ENCODE peak calls at places on chromosomes 16 and 17, in four cellular contexts. M is psoas muscle, F is upper lobe of right lung, Q is body of pancreas. U is an unnamed sample.

GRCh38 chr17:58387834-58388233 is 29.5 kb downstream of the RNF43 start:
- ATAC-seq in F (no peak), M (no peak), Q (no peak), U (no peak)

GRCh38 chr16:67088551-67088950 is 21.2 kb upstream of the PHAF1 start:
- ATAC-seq in F (no peak), M (no peak), Q (no peak), U (no peak)

GRCh38 chr17:71434716-71435115 is 686.1 kb upstream of the SOX9 start:
- ATAC-seq in F (no peak), M (no peak), Q (no peak), U (no peak)

GRCh38 chr16:14151256-14152030 is 80.3 kb downstream of the MRTFB start:
- ATAC-seq in M (no peak), F (no peak), Q (no peak), U (peak; percentile 31)

GRCh38 chr17:80761421-80761871 is 216.8 kb downstream of the RPTOR start:
- ATAC-seq in Q (no peak), M (no peak), F (no peak), U (no peak)

GRCh38 chr17:64056269-64057005 is 36.0 kb upstream of the ICAM2 start:
- ATAC-seq in M (no peak), F (peak; percentile 10), Q (peak; percentile 83), U (no peak)

GRCh38 chr17:44547625-44548297 is 9.5 kb upstream of the FZD2 start:
- ATAC-seq in Q (no peak), M (no peak), F (no peak), U (no peak)

GRCh38 chr17:75721463-75722011 is 278 bp downstream of the ITGB4 start:
- ATAC-seq in F (peak; percentile 5), M (peak; percentile 40), Q (peak; percentile 7), U (peak; percentile 17)

GRCh38 chr17:50928662-50929061 is 62.5 kb upstream of the TOB1 start:
- ATAC-seq in M (no peak), F (no peak), Q (no peak), U (no peak)

GRCh38 chr16:3950343-3951193 is 70.1 kb upstream of the CREBBP start:
- ATAC-seq in M (peak; percentile 65), F (peak; percentile 82), Q (peak; percentile 55), U (peak; percentile 83)

GRCh38 chr17:55527520-55528118 is 16.4 kb upstream of the SMIM36 start:
- ATAC-seq in M (peak; percentile 81), Q (no peak), F (peak; percentile 71), U (peak; percentile 41)

GRCh38 chr17:42405076-42405475 is 16.8 kb upstream of the STAT3 start:
- ATAC-seq in M (no peak), Q (no peak), F (no peak), U (no peak)
- H3K4me3 ChIP-seq in M (no peak overlapping the region), Q (no peak overlapping the region), F (no peak overlapping the region), U (no peak overlapping the region)

GRCh38 chr16:49793244-49793643 is 62.7 kb downstream of the ZNF423 start:
- ATAC-seq in Q (no peak), M (no peak), F (peak; percentile 9), U (no peak)

GRCh38 chr16:49788505-49788904 is 67.4 kb downstream of the ZNF423 start:
- ATAC-seq in F (no peak), M (no peak), Q (no peak), U (peak; percentile 67)

GRCh38 chr16:49788936-49789335 is 67.0 kb downstream of the ZNF423 start:
- ATAC-seq in M (no peak), F (no peak), Q (no peak), U (no peak)

GRCh38 chr16:49786926-49787557 is 68.9 kb downstream of the ZNF423 start:
- ATAC-seq in Q (no peak), M (no peak), F (no peak), U (no peak)

GRCh38 chr16:49789617-49790016 is 66.3 kb downstream of the ZNF423 start:
- ATAC-seq in M (no peak), Q (no peak), F (no peak), U (no peak)
- H3K27ac ChIP-seq in M (peak overlapping the region; percentile 27), Q (no peak overlapping the region), F (no peak overlapping the region), U (no peak overlapping the region)

DNA sequence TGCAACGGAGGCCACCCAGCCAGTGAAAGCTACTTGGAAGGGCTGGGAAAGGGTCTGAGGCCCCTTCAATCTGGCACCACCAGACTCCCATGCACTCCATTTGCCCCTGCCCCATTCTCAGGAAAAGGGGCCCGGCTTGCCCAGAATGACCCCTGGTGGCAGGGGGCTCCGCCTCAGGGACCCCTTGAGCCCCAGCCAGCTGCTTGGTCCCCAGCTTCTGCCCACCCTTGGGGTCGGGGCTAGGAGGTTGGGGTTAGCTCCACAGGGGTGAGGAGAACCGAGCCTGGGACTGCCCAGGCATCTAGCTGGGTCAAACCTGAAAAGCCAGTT is 1.3 kb downstream of the RHBDF1 start:
- ATAC-seq in M (no peak), F (no peak), Q (no peak), U (no peak)
- H3K4me3 ChIP-seq in M (peak overlapping the region; percentile 87), F (peak overlapping the region; percentile 75), Q (no peak overlapping the region), U (peak overlapping the region; percentile 88)

GRCh38 chr17:40351185-40352043 is 13.1 kb downstream of the GJD3 start:
- ATAC-seq in M (no peak), Q (no peak), F (no peak), U (no peak)
- H3K27ac ChIP-seq in M (peak overlapping the region; percentile 7), Q (no peak overlapping the region), F (peak overlapping the region; percentile 24), U (peak overlapping the region; percentile 95)

DNA sequence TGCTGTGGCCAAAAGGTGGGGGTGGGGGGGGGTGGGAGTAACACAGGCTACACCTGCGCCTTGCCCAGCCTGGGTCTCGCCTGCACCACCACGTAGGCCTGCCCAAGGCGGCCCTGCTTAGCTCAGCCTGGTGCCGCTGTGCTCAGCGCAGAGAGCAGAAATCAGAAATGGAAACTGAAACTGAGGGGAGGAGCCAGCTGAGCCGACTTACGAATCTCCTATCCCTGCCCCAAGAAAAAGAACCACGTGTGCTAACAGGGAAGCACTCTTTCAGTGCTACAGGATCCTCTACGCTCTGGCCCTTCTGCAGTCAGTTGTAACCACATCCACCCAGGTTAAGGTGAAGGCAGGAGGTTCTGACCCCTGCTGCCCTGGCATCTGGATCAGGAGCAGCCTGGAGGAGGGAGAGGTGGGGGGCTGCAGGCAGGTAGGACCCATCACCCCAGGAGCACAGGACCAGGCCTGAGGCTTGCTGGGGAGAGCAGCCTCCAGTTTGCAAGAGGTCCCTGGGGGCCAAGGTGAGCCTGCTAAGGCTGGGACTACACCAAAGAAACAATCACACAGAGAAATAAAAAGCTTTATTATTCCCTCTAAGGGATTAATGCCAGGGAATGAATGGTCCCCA is at the start of gene DHX58:
- ATAC-seq in Q (peak; percentile 88), M (peak; percentile 76), F (peak; percentile 89), U (peak; percentile 91)
- H3K4me3 ChIP-seq in Q (peak within 1 kb of the TSS; percentile 17), M (peak within 1 kb of the TSS; percentile 73), F (peak within 1 kb of the TSS; percentile 75), U (peak within 1 kb of the TSS; percentile 39)

DNA sequence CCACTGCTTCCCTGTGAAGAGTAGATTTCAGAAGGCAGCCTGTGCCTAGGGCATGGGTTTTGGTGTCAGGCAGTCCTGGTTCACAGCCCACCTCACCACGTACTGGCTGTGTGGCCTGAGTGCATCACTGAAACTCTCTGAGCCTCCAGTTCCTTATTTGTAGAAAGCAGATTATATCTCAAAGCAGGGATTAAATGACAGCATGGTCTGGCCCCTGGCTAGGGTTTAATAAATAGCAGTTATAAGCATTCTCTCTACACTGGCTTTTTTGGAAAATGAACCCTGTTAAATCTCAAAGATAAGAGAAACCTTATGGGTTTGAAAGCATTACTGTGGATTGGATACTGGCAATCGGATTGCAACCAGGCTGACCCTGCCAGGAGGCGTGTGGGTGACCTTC is 2.9 kb upstream of the MT1M start:
- ATAC-seq in M (no peak), F (no peak), Q (no peak), U (no peak)
- H3K27ac ChIP-seq in M (peak overlapping the region; percentile 97), F (no peak overlapping the region), Q (no peak overlapping the region), U (no peak overlapping the region)

GRCh38 chr17:36950027-36950426 is 1.3 kb downstream of the AATF start:
- ATAC-seq in M (no peak), Q (no peak), F (no peak), U (no peak)
- H3K4me3 ChIP-seq in M (peak overlapping the region; percentile 74), Q (no peak overlapping the region), F (peak overlapping the region; percentile 66), U (peak overlapping the region; percentile 80)

DNA sequence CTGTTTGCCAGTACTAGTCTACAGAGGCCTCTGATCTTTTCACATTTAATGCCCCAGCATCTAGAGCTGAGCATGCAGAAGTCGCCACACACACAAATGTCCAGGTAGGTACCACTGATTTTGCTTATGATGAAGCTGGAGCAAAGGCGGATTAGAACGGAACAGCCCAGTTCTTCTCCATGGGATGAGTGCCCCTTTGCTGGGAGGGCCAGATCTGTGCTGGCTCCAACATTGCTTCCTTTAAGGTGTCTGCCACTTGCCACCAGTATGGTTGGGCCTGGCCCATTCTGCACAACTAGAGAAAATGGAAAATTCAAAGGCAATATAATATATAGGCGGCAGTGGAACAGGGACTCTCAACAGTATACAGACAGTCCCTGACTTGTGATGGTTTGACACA is 2.2 kb upstream of the MNT start:
- ATAC-seq in F (no peak), M (no peak), Q (no peak), U (no peak)
- H3K27ac ChIP-seq in F (no peak overlapping the region), M (peak overlapping the region; percentile 100), Q (no peak overlapping the region), U (peak overlapping the region; percentile 100)

GRCh38 chr16:69133555-69133954 is 1.1 kb downstream of the UTP4 start:
- ATAC-seq in Q (no peak), F (no peak), M (no peak), U (no peak)
- H3K4me3 ChIP-seq in Q (no peak overlapping the region), F (peak overlapping the region; percentile 87), M (peak overlapping the region; percentile 94), U (peak overlapping the region; percentile 95)

DNA sequence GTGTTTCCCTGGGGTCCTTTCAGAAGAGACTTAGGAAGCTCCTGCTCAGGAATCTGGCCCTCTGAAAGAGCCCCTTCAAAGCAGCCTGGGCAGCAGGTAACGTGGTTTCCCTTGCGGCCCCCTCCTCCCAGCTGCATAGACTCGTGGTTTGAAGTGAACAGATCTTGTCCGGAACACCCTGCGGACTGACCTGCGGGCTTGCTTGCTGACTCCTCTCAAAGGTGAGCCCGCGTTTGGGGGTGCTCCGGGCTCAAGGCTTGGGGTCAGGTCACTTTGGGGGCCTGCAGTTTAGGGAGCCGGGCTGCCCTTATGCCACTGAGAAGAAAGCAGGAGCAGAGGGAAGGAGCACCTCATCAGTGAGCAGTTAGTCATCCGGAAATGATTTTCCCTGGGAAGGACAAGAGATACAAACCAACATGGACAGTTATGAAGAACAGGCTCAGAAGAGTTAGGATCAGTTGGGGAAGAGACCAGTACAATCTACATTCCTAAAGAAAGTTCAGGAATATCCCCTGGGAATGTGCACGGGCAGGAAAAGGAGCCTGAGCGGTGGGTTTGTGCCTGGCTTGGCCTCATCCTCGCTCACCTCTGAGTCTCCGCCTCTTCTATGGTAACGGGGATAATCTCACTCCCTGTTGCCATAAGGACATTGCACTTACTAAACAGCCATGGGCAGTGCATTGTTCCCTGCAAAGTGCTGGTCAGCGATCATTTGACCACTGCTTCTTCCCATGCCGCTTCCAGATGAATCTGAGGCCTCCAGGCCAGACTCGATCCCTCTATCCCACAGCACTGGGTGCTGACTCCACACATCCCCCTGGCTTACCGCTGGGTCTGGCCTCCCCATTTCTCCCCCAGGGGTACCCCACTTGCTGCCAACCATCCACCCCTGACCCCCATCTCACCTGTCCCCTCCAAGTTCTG is 10.0 kb downstream of the LDHD start:
- ATAC-seq in F (no peak), M (no peak), Q (no peak), U (no peak)
- H3K27ac ChIP-seq in F (peak overlapping the region; percentile 76), M (peak overlapping the region; percentile 95), Q (no peak overlapping the region), U (peak overlapping the region; percentile 86)